ENCODE peak calls at places on chromosome 18, in ten cellular contexts. One of them, this sample, is unnamed.

GRCh38 chr18:2706903-2707302 is 51.4 kb downstream of the SMCHD1 start:
- DNase-seq in caudate nucleus: no peak
- DNase-seq in T-helper 2 cell: no peak
- DNase-seq in activated T-helper 9 cell treated with anti-CD3 and anti-CD28 coated beads, Interleukin-2, amount 50 U/mL, for 16 hours: no peak
- DNase-seq in NCI-H460: no peak
- DNase-seq in stomach: no peak
- DNase-seq in HepG2: no peak
- DNase-seq in A673: peak
- DNase-seq in CD8-positive, alpha-beta T cell: no peak
- DNase-seq in tibial nerve: no peak
- DNase-seq in this sample: no peak

GRCh38 chr18:24544949-24545348 is 84.5 kb downstream of the HRH4 start:
- DNase-seq in caudate nucleus: no peak
- DNase-seq in T-helper 2 cell: no peak
- DNase-seq in activated T-helper 9 cell treated with anti-CD3 and anti-CD28 coated beads, Interleukin-2, amount 50 U/mL, for 16 hours: no peak
- DNase-seq in NCI-H460: no peak
- DNase-seq in stomach: no peak
- DNase-seq in HepG2: no peak
- DNase-seq in A673: no peak
- DNase-seq in CD8-positive, alpha-beta T cell: no peak
- DNase-seq in tibial nerve: no peak
- DNase-seq in this sample: no peak

GRCh38 chr18:13222371-13223281 is 4.1 kb downstream of the LDLRAD4 start:
- DNase-seq in caudate nucleus: peak
- DNase-seq in T-helper 2 cell: no peak
- DNase-seq in activated T-helper 9 cell treated with anti-CD3 and anti-CD28 coated beads, Interleukin-2, amount 50 U/mL, for 16 hours: no peak
- DNase-seq in NCI-H460: no peak
- DNase-seq in stomach: peak
- DNase-seq in HepG2: peak
- DNase-seq in A673: peak
- DNase-seq in CD8-positive, alpha-beta T cell: no peak
- DNase-seq in tibial nerve: no peak
- DNase-seq in this sample: no peak

GRCh38 chr18:24677011-24677410 is 216.6 kb downstream of the HRH4 start:
- DNase-seq in caudate nucleus: no peak
- DNase-seq in T-helper 2 cell: no peak
- DNase-seq in activated T-helper 9 cell treated with anti-CD3 and anti-CD28 coated beads, Interleukin-2, amount 50 U/mL, for 16 hours: no peak
- DNase-seq in NCI-H460: no peak
- DNase-seq in stomach: no peak
- DNase-seq in HepG2: no peak
- DNase-seq in A673: no peak
- DNase-seq in CD8-positive, alpha-beta T cell: no peak
- DNase-seq in tibial nerve: no peak
- DNase-seq in this sample: no peak

GRCh38 chr18:12782521-12782920 is 79.7 kb downstream of the PSMG2 start:
- DNase-seq in caudate nucleus: no peak
- DNase-seq in T-helper 2 cell: no peak
- DNase-seq in activated T-helper 9 cell treated with anti-CD3 and anti-CD28 coated beads, Interleukin-2, amount 50 U/mL, for 16 hours: no peak
- DNase-seq in NCI-H460: no peak
- DNase-seq in stomach: no peak
- DNase-seq in HepG2: no peak
- DNase-seq in A673: no peak
- DNase-seq in CD8-positive, alpha-beta T cell: no peak
- DNase-seq in tibial nerve: no peak
- DNase-seq in this sample: no peak

GRCh38 chr18:43671431-43671830 is 394.1 kb upstream of the SYT4 start:
- DNase-seq in caudate nucleus: no peak
- DNase-seq in T-helper 2 cell: no peak
- DNase-seq in activated T-helper 9 cell treated with anti-CD3 and anti-CD28 coated beads, Interleukin-2, amount 50 U/mL, for 16 hours: no peak
- DNase-seq in NCI-H460: no peak
- DNase-seq in stomach: no peak
- DNase-seq in HepG2: no peak
- DNase-seq in A673: no peak
- DNase-seq in CD8-positive, alpha-beta T cell: no peak
- DNase-seq in tibial nerve: no peak
- DNase-seq in this sample: no peak

GRCh38 chr18:37176307-37176934 is 347.5 kb downstream of the KIAA1328 start:
- DNase-seq in caudate nucleus: no peak
- DNase-seq in T-helper 2 cell: no peak
- DNase-seq in activated T-helper 9 cell treated with anti-CD3 and anti-CD28 coated beads, Interleukin-2, amount 50 U/mL, for 16 hours: no peak
- DNase-seq in NCI-H460: no peak
- DNase-seq in stomach: no peak
- DNase-seq in HepG2: no peak
- DNase-seq in A673: no peak
- DNase-seq in CD8-positive, alpha-beta T cell: no peak
- DNase-seq in tibial nerve: no peak
- DNase-seq in this sample: no peak

GRCh38 chr18:49609416-49610284 is 47.8 kb downstream of the LIPG start:
- DNase-seq in caudate nucleus: no peak
- DNase-seq in T-helper 2 cell: no peak
- DNase-seq in activated T-helper 9 cell treated with anti-CD3 and anti-CD28 coated beads, Interleukin-2, amount 50 U/mL, for 16 hours: no peak
- DNase-seq in NCI-H460: no peak
- DNase-seq in stomach: no peak
- DNase-seq in HepG2: no peak
- DNase-seq in A673: no peak
- DNase-seq in CD8-positive, alpha-beta T cell: no peak
- DNase-seq in tibial nerve: no peak
- DNase-seq in this sample: no peak

GRCh38 chr18:37484893-37485834 is 80.4 kb downstream of the CELF4 start:
- DNase-seq in caudate nucleus: peak
- DNase-seq in T-helper 2 cell: no peak
- DNase-seq in activated T-helper 9 cell treated with anti-CD3 and anti-CD28 coated beads, Interleukin-2, amount 50 U/mL, for 16 hours: no peak
- DNase-seq in NCI-H460: no peak
- DNase-seq in stomach: no peak
- DNase-seq in HepG2: no peak
- DNase-seq in A673: peak
- DNase-seq in CD8-positive, alpha-beta T cell: no peak
- DNase-seq in tibial nerve: no peak
- DNase-seq in this sample: no peak

GRCh38 chr18:70288171-70288850 is 534 bp upstream of the SOCS6 start:
- DNase-seq in caudate nucleus: peak
- DNase-seq in T-helper 2 cell: no peak
- DNase-seq in activated T-helper 9 cell treated with anti-CD3 and anti-CD28 coated beads, Interleukin-2, amount 50 U/mL, for 16 hours: no peak
- DNase-seq in NCI-H460: no peak
- DNase-seq in stomach: peak
- DNase-seq in HepG2: peak
- DNase-seq in A673: peak
- DNase-seq in CD8-positive, alpha-beta T cell: no peak
- DNase-seq in tibial nerve: no peak
- DNase-seq in this sample: no peak

GRCh38 chr18:62521588-62521987 is 1.2 kb upstream of the ZCCHC2 start:
- DNase-seq in caudate nucleus: no peak
- DNase-seq in T-helper 2 cell: no peak
- DNase-seq in activated T-helper 9 cell treated with anti-CD3 and anti-CD28 coated beads, Interleukin-2, amount 50 U/mL, for 16 hours: no peak
- DNase-seq in NCI-H460: no peak
- DNase-seq in stomach: no peak
- DNase-seq in HepG2: peak
- DNase-seq in A673: no peak
- DNase-seq in CD8-positive, alpha-beta T cell: no peak
- DNase-seq in tibial nerve: no peak
- DNase-seq in this sample: no peak

GRCh38 chr18:66210875-66211274 is 393.0 kb downstream of the CDH19 start:
- DNase-seq in caudate nucleus: no peak
- DNase-seq in T-helper 2 cell: no peak
- DNase-seq in activated T-helper 9 cell treated with anti-CD3 and anti-CD28 coated beads, Interleukin-2, amount 50 U/mL, for 16 hours: no peak
- DNase-seq in NCI-H460: no peak
- DNase-seq in stomach: no peak
- DNase-seq in HepG2: no peak
- DNase-seq in A673: no peak
- DNase-seq in CD8-positive, alpha-beta T cell: no peak
- DNase-seq in tibial nerve: no peak
- DNase-seq in this sample: no peak

GRCh38 chr18:70671889-70672551 is 383.2 kb downstream of the SOCS6 start:
- DNase-seq in caudate nucleus: no peak
- DNase-seq in T-helper 2 cell: no peak
- DNase-seq in activated T-helper 9 cell treated with anti-CD3 and anti-CD28 coated beads, Interleukin-2, amount 50 U/mL, for 16 hours: no peak
- DNase-seq in NCI-H460: no peak
- DNase-seq in stomach: no peak
- DNase-seq in HepG2: no peak
- DNase-seq in A673: no peak
- DNase-seq in CD8-positive, alpha-beta T cell: peak
- DNase-seq in tibial nerve: no peak
- DNase-seq in this sample: no peak

GRCh38 chr18:50659091-50660003 is 99.5 kb downstream of the MAPK4 start:
- DNase-seq in caudate nucleus: no peak
- DNase-seq in T-helper 2 cell: no peak
- DNase-seq in activated T-helper 9 cell treated with anti-CD3 and anti-CD28 coated beads, Interleukin-2, amount 50 U/mL, for 16 hours: no peak
- DNase-seq in NCI-H460: peak
- DNase-seq in stomach: no peak
- DNase-seq in HepG2: peak
- DNase-seq in A673: peak
- DNase-seq in CD8-positive, alpha-beta T cell: no peak
- DNase-seq in tibial nerve: no peak
- DNase-seq in this sample: no peak

GRCh38 chr18:58087928-58088722 is 44.1 kb downstream of the NEDD4L start:
- DNase-seq in caudate nucleus: no peak
- DNase-seq in T-helper 2 cell: no peak
- DNase-seq in activated T-helper 9 cell treated with anti-CD3 and anti-CD28 coated beads, Interleukin-2, amount 50 U/mL, for 16 hours: no peak
- DNase-seq in NCI-H460: peak
- DNase-seq in stomach: peak
- DNase-seq in HepG2: no peak
- DNase-seq in A673: no peak
- DNase-seq in CD8-positive, alpha-beta T cell: no peak
- DNase-seq in tibial nerve: no peak
- DNase-seq in this sample: no peak

GRCh38 chr18:23479829-23480505 is 23.3 kb upstream of the RMC1 start:
- DNase-seq in caudate nucleus: no peak
- DNase-seq in T-helper 2 cell: no peak
- DNase-seq in activated T-helper 9 cell treated with anti-CD3 and anti-CD28 coated beads, Interleukin-2, amount 50 U/mL, for 16 hours: no peak
- DNase-seq in NCI-H460: no peak
- DNase-seq in stomach: no peak
- DNase-seq in HepG2: no peak
- DNase-seq in A673: no peak
- DNase-seq in CD8-positive, alpha-beta T cell: no peak
- DNase-seq in tibial nerve: no peak
- DNase-seq in this sample: no peak